ENCODE peak calls at places on chromosomes 3 and 15, in eight cellular contexts. E is hepatocyte, B is neural progenitor cell, Z is fibroblast of lung, Y is colonic mucosa, A is tibial nerve, X is psoas muscle, F is IMR-90. O is an unnamed sample. For H3K4me1 and H3K9me3, the result is how much of the 10 kb centered on the place peaks cover.

GRCh38 chr3:67601385-67601784 is 53.0 kb downstream of the SUCLG2 start:
- DNase-seq in A (no peak), Z (no peak), Y (no peak), E (no peak), X (no peak), B (no peak), F (no peak), O (no peak)

GRCh38 chr3:64932016-64932518 is 244.3 kb upstream of the ADAMTS9 start:
- DNase-seq in Y (no peak), E (no peak), F (no peak), A (no peak), B (no peak), Z (no peak), X (no peak), O (no peak)

GRCh38 chr15:59247364-59247763 is 40.7 kb downstream of the LDHAL6B start:
- DNase-seq in Z (peak), E (peak), X (no peak), Y (peak), F (peak), A (peak), B (peak), O (peak)

GRCh38 chr15:95300958-95301357 is 1029.5 kb upstream of the NR2F2 start:
- DNase-seq in F (peak), A (no peak), Y (no peak), B (no peak), E (no peak), Z (peak), X (no peak), O (no peak)

GRCh38 chr3:107704477-107704876 is 181.7 kb downstream of the BBX start:
- DNase-seq in X (no peak), F (peak), A (no peak), Y (no peak), E (no peak), B (no peak), Z (peak), O (no peak)

GRCh38 chr3:81545572-81545971 is 215.9 kb downstream of the GBE1 start:
- DNase-seq in E (no peak), B (no peak), X (no peak), A (no peak), Y (no peak), Z (no peak), F (peak), O (no peak)

GRCh38 chr3:55000946-55001345 is 73.1 kb upstream of the LRTM1 start:
- DNase-seq in Z (peak), A (no peak), E (no peak), F (no peak), B (no peak), X (no peak), Y (no peak), O (no peak)

GRCh38 chr15:90989040-90989768 is 5.1 kb downstream of the PRC1 start:
- DNase-seq in E (no peak), Z (no peak), Y (no peak), X (no peak), F (no peak), A (no peak), B (no peak), O (no peak)

GRCh38 chr3:41365973-41366372 is 166.7 kb downstream of the CTNNB1 start:
- DNase-seq in B (peak), Z (no peak), E (no peak), A (no peak), F (no peak), X (no peak), Y (no peak), O (no peak)

GRCh38 chr15:63264685-63265302 is 12.6 kb upstream of the APH1B start:
- DNase-seq in E (peak), X (no peak), B (no peak), Z (peak), Y (no peak), F (peak), A (no peak), O (no peak)

GRCh38 chr15:100770781-100771584 is 108.6 kb upstream of the ALDH1A3 start:
- DNase-seq in X (no peak), Z (no peak), A (no peak), Y (no peak), E (no peak), B (no peak), F (no peak), O (no peak)

GRCh38 chr15:92541197-92542190 is 114.1 kb downstream of the FAM174B start:
- DNase-seq in E (no peak), Y (no peak), X (no peak), A (no peak), Z (peak), B (no peak), F (no peak), O (no peak)

GRCh38 chr3:25456723-25457122 is 28.7 kb downstream of the RARB start:
- DNase-seq in F (no peak), X (no peak), Y (no peak), A (no peak), B (no peak), Z (no peak), E (no peak), O (no peak)
- H3K4me1 ChIP-seq in F (under half), X (half or more), Y (under half), A (under half), B (under half), Z (under half), E (half or more), O (half or more)

DNA sequence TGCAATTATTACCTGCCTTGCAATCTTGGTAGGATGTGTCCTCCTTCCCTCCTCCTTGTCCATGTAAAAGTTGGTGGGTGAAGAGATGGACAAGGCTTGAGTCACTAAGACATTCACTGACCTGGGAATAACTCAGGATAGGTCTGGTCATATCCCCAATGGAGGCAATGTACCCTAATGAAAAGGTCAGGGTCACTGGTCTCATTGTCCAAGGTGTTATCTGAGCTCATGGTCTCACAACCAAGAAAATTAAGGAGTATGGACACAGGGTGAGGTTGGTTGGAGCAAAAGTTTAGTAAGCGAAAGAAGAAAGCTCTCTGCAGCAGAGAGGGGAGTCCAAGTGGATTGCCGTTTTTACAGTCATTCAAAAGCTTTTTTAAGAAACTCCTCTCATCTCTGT is 179.0 kb downstream of the SNRPN start:
- DNase-seq in A (no peak), Z (no peak), Y (no peak), B (no peak), X (no peak), E (no peak), F (peak), O (no peak)
- H3K9me3 ChIP-seq in A (half or more), Z (under half), Y (under half), B (under half), X (under half), E (under half), F (under half), O (under half)

GRCh38 chr3:73614385-73614784 is 10.4 kb downstream of the PDZRN3 start:
- DNase-seq in Z (peak), F (peak), Y (peak), E (peak), X (peak), A (peak), B (no peak), O (peak)
- H3K4me1 ChIP-seq in Z (under half), F (under half), Y (under half), E (under half), X (half or more), A (under half), B (under half), O (half or more)

GRCh38 chr15:25053000-25053815 is 98.4 kb downstream of the SNRPN start:
- DNase-seq in F (no peak), Z (no peak), E (no peak), X (no peak), A (no peak), Y (peak), B (no peak), O (peak)
- H3K9me3 ChIP-seq in F (half or more), Z (under half), E (half or more), X (half or more), A (half or more), Y (under half), B (under half), O (half or more)